ENCODE peak calls at places on chromosomes 3 and 15, in four cellular contexts. One of them, this sample, is unnamed.

GRCh38 chr3:187291512-187292132 is at the start of gene MASP1:
- DNase-seq in left cardiac atrium: peak; percentile 48
- DNase-seq in GDM1: no peak
- DNase-seq in ureter: no peak
- DNase-seq in this sample: no peak

GRCh38 chr15:41993447-41994170 is 21.3 kb upstream of the EHD4 start:
- DNase-seq in left cardiac atrium: no peak
- DNase-seq in ureter: no peak
- DNase-seq in GDM1: no peak
- DNase-seq in this sample: no peak

GRCh38 chr15:77839970-77840609 is 207.4 kb upstream of the LINGO1 start:
- DNase-seq in GDM1: no peak
- DNase-seq in ureter: no peak
- DNase-seq in left cardiac atrium: no peak
- DNase-seq in this sample: no peak

GRCh38 chr3:107523361-107524213 is 825 bp downstream of the BBX start:
- DNase-seq in GDM1: peak; percentile 49
- DNase-seq in left cardiac atrium: peak; percentile 51
- DNase-seq in ureter: peak; percentile 64
- DNase-seq in this sample: peak; percentile 92

GRCh38 chr15:101170568-101171350 is 81.1 kb downstream of the CHSY1 start:
- DNase-seq in ureter: no peak
- DNase-seq in left cardiac atrium: peak; percentile 72
- DNase-seq in GDM1: no peak
- DNase-seq in this sample: no peak

GRCh38 chr15:69823223-69823907 is 274.4 kb downstream of the TLE3 start:
- DNase-seq in ureter: no peak
- DNase-seq in left cardiac atrium: no peak
- DNase-seq in GDM1: no peak
- DNase-seq in this sample: no peak

GRCh38 chr3:155853214-155854146 is 747 bp downstream of the SLC33A1 start:
- DNase-seq in GDM1: no peak
- DNase-seq in ureter: no peak
- DNase-seq in left cardiac atrium: peak; percentile 45
- DNase-seq in this sample: no peak

GRCh38 chr3:36477655-36478054 is 97.4 kb downstream of the STAC start:
- DNase-seq in ureter: no peak
- DNase-seq in left cardiac atrium: no peak
- DNase-seq in GDM1: no peak
- DNase-seq in this sample: no peak

GRCh38 chr3:30357897-30358296 is 248.5 kb upstream of the TGFBR2 start:
- DNase-seq in ureter: no peak
- DNase-seq in left cardiac atrium: no peak
- DNase-seq in GDM1: no peak
- DNase-seq in this sample: no peak

GRCh38 chr3:13378155-13378554 is 42.0 kb downstream of the NUP210 start:
- DNase-seq in GDM1: no peak
- DNase-seq in ureter: no peak
- DNase-seq in left cardiac atrium: no peak
- DNase-seq in this sample: no peak

GRCh38 chr15:89521605-89522004 is 25.2 kb upstream of the RHCG start:
- DNase-seq in GDM1: no peak
- DNase-seq in left cardiac atrium: no peak
- DNase-seq in ureter: no peak
- DNase-seq in this sample: peak; percentile 24

GRCh38 chr3:63864008-63864871 is 573 bp downstream of the ATXN7 start:
- DNase-seq in GDM1: no peak
- DNase-seq in ureter: peak; percentile 52
- DNase-seq in left cardiac atrium: peak; percentile 40
- DNase-seq in this sample: peak; percentile 94

GRCh38 chr15:101723874-101724674 is at the start of gene TARS3:
- DNase-seq in GDM1: peak; percentile 80
- DNase-seq in ureter: peak; percentile 97
- DNase-seq in left cardiac atrium: peak; percentile 96
- DNase-seq in this sample: peak; percentile 98

GRCh38 chr15:55694652-55695150 is 48.3 kb downstream of the PRTG start:
- DNase-seq in left cardiac atrium: no peak
- DNase-seq in ureter: no peak
- DNase-seq in GDM1: no peak
- DNase-seq in this sample: no peak

GRCh38 chr15:64842099-64842940 is 605 bp downstream of the PLEKHO2 start:
- DNase-seq in ureter: no peak
- DNase-seq in GDM1: no peak
- DNase-seq in left cardiac atrium: no peak
- DNase-seq in this sample: no peak

GRCh38 chr3:30733229-30733628 is 126.8 kb downstream of the TGFBR2 start:
- DNase-seq in GDM1: no peak
- DNase-seq in ureter: no peak
- DNase-seq in left cardiac atrium: no peak
- DNase-seq in this sample: no peak

This sample was measured in esophagus muscularis mucosa.